ENCODE peak calls at places on chromosomes 12 and 14, in four cellular contexts. C is HCT116, G is K562, W is HepG2. Y is an unnamed sample.

GRCh38 chr12:65595016-65595560 is 229.2 kb upstream of the HMGA2 start:
- DNase-seq in C (no peak), G (no peak), W (no peak), Y (peak)

GRCh38 chr14:98752660-98753059 is 519.3 kb downstream of the BCL11B start:
- DNase-seq in C (no peak), G (no peak), W (no peak), Y (peak)

GRCh38 chr12:88299567-88300101 is 157.5 kb downstream of the TMTC3 start:
- DNase-seq in C (peak), G (peak), W (no peak), Y (no peak)

GRCh38 chr12:6494351-6494743 is 445 bp downstream of the NCAPD2 start:
- DNase-seq in C (no peak), G (no peak), W (no peak), Y (no peak)

GRCh38 chr12:62900686-62901272 is 34.2 kb downstream of the PPM1H start:
- DNase-seq in C (no peak), G (no peak), W (peak), Y (no peak)

GRCh38 chr12:15580431-15580830 is 208.8 kb downstream of the EPS8 start:
- DNase-seq in C (no peak), G (no peak), W (no peak), Y (no peak)

GRCh38 chr12:91367234-91367849 is 184.7 kb upstream of the DCN start:
- DNase-seq in C (peak), G (peak), W (peak), Y (no peak)

GRCh38 chr14:62162998-62163589 is 400.9 kb downstream of the SNAPC1 start:
- DNase-seq in C (peak), G (peak), W (peak), Y (peak)

GRCh38 chr14:33555710-33556350 is 395.0 kb downstream of the EGLN3 start:
- DNase-seq in C (no peak), G (no peak), W (no peak), Y (no peak)

GRCh38 chr14:39393289-39393688 is 38.9 kb downstream of the FBXO33 start:
- DNase-seq in C (no peak), G (no peak), W (no peak), Y (no peak)

GRCh38 chr12:109696485-109697269 is 16.9 kb upstream of the FAM222A start:
- DNase-seq in C (no peak), G (peak), W (peak), Y (no peak)

GRCh38 chr12:53486730-53487487 is 12.3 kb downstream of the MAP3K12 start:
- DNase-seq in C (no peak), G (no peak), W (no peak), Y (no peak)

GRCh38 chr14:29030970-29031369 is 264.4 kb downstream of the FOXG1 start:
- DNase-seq in C (no peak), G (no peak), W (no peak), Y (no peak)

GRCh38 chr14:20278414-20278813 is 27.3 kb downstream of the TTC5 start:
- DNase-seq in C (no peak), G (peak), W (no peak), Y (no peak)

GRCh38 chr12:119615518-119616475 is 22.2 kb downstream of the TMEM233 start:
- DNase-seq in C (no peak), G (no peak), W (no peak), Y (no peak)

GRCh38 chr14:53638966-53639365 is 317.7 kb downstream of the BMP4 start:
- DNase-seq in C (no peak), G (no peak), W (no peak), Y (no peak)

DNA sequence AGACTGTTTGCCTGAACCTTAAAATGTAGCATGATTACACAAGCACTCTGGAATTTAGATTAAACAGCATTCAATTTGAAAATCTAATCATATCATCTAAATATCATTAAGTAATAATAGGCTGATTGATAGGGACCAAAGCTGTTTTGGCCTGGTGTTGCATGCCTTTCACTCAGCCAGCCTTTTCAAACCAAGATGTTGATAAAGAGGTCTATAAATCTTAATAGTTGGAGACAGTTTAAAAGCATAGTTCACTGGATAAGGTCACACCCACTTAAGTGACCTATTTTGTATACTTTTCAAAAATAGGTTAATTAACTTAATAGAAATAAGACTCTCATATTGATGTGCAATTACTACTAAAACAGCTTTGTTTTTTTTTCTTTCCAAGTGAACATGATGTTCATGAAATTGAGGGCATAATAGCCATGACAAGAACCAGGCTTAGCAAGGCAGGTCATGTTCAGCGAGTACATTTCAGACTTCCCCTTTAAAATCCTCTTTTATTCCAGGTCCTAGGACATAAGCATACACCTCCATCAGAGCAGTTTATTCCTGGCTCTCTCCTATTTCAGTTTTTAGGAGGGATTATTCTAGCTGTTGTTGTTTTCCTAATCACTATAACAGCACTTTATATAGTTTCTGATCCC is 349.0 kb downstream of the RAD51B start:
- DNase-seq in C (no peak), G (no peak), W (no peak), Y (no peak)
- TF ChIP-seq FOSL1 in C (no peak), G (no peak), W (no peak), Y (no peak)

DNA sequence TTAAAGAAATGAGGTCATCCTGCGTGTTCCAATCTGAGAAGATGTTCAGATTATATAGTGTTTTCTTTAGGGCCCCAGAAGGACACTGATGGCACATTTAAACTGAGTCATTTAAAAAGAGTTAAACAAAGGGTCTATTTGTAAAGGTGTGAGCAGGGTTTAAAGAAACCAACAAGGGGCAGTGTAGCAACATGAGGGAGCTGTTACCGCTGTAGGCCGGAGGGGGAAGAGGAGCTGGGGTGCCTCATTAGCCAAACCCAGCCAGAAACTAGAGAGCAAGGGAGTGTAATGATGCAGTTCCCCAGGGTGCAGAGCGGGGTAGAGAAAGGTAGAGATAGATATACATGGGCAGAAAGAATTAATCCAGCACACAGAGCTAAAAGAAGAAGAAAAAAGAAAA is 160.4 kb downstream of the TBX5 start:
- DNase-seq in C (no peak), G (no peak), W (no peak), Y (peak)
- TF ChIP-seq FOSL1 in C (no peak), G (no peak), W (no peak), Y (no peak)

DNA sequence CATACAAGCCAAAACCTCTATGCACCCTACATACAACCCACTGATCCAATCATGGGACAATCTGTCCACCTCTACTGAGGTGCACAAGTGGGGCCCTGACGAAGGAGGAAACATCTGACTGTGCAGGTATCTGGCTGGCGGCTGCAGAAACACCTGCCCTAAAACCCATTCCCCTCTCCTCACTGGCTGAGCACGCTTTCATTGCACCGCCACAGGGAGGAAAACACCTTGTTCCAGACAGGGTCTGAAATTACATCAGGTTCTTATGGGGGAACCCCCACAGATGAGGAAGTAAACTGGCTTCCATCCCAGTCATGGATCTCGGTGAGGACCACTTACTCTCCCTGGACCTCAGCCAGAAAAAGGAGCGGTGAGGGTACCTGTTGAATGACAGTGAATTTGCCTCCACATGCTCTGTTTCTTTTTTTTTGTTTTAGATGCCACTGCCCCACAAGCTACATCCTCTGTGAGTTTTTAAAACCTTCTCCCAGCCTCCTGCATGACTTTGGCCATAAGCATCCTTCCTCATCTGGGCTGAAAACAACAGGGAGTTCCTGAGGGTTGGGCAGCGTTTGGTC is 23.8 kb upstream of the DGLUCY start:
- DNase-seq in C (no peak), G (no peak), W (no peak), Y (no peak)
- TF ChIP-seq FOSL1 in C (no peak), G (no peak), W (no peak), Y (no peak)

DNA sequence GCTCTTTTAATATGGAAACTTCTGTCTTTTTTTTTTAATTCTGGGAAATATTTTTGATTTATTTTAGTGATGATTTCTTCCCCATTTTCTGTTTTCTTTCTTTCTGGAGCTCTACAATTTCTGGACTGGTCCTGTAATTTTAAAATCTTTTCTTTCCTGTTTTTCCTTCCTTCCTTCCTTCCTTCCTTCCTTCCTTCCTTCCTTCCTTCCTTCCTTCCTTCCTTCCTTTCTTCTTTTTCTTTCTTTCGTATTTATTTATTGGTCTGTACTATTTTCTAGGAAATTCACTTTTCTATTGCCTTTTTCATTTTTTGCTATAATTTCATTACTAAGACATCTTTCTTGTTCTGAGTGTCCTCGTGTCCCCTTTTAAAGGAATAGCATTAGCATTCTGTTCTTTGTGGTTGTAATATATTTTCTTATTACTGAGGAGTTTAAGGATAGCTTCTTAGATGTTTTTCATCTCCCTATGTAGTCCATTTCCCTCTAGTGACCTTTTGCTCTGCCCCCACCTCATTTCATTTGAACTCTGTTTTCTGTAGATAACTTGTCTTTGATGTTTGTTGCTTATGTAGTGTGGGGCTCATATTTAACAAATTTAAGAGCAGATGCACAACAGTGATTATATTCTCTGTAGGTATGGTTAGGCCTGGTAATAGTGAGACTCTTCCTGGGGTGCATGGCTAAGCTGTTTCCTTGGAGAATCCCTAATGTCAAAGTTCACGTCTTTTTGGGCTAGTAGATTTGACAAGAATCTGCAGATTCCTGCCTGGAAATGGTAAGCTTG is 38.0 kb downstream of the TBC1D15 start:
- DNase-seq in C (no peak), G (peak), W (no peak), Y (no peak)
- TF ChIP-seq FOSL1 in C (no peak), G (no peak), W (no peak), Y (no peak)

DNA sequence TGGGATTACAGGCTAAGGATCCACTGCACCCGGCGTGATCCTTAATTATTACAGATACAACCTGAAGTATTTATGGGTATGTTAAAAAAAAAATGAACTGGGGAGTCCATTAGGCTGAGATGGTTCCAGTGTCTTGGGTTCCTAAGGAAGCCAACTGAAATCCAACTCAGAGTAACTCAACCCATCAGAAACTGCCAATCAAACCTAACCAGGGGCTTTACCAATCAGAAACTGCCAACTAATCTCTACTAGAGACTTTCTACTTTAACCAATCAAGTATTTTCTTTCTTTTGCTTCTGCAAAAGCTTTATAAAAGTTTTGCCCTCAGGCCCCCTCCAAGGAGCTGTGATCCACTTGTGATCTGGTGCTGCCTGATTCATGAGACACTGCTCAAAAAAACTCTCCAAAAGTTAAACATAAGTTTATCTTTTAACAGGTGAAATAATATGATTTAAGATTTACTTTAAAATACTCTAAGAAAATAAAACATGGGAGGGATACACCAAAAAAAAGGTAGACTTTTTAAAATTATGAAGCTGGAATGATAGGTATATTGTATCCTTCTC is 88.0 kb downstream of the ACADS start:
- DNase-seq in C (no peak), G (no peak), W (no peak), Y (no peak)
- TF ChIP-seq FOSL1 in C (no peak), G (no peak), W (no peak), Y (no peak)

DNA sequence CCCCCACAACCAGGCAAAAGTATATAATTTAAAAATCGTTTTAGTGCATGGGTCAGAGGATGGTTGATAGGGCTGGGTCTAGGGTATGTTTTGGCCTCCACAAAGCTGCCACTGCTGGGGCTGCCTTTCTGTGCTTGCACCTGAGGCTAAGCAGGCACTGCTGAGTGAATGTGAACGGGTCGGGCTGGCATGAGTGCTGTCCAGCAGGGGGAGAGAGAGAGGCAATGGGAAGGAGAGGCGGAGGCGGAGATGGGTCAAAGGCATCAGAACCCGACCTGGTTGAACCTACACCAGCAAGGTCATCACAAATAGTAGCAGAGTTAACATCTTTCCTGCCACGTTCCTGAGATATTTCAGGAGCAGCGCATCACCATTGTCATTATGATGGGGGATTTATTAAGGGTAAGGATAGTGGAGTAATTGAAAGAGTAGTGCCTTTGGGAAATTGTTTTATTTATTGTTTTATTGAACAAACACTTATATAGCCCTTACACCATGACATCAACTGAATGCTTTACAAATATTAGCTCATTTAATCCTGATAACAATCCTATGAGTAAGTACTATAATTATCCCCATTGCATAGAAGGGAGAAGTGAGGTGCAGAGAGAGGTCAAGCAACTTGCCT is 5.8 kb upstream of the NRXN3 start:
- DNase-seq in C (peak), G (peak), W (peak), Y (peak)
- TF ChIP-seq FOSL1 in C (no peak), G (no peak), W (no peak), Y (no peak)

GRCh38 chr12:3311027-3311402 is 180.0 kb upstream of the PRMT8 start:
- DNase-seq in C (peak), G (no peak), W (no peak), Y (no peak)
- TF ChIP-seq FOSL1 in C (peak), G (no peak), W (no peak), Y (no peak)

DNA sequence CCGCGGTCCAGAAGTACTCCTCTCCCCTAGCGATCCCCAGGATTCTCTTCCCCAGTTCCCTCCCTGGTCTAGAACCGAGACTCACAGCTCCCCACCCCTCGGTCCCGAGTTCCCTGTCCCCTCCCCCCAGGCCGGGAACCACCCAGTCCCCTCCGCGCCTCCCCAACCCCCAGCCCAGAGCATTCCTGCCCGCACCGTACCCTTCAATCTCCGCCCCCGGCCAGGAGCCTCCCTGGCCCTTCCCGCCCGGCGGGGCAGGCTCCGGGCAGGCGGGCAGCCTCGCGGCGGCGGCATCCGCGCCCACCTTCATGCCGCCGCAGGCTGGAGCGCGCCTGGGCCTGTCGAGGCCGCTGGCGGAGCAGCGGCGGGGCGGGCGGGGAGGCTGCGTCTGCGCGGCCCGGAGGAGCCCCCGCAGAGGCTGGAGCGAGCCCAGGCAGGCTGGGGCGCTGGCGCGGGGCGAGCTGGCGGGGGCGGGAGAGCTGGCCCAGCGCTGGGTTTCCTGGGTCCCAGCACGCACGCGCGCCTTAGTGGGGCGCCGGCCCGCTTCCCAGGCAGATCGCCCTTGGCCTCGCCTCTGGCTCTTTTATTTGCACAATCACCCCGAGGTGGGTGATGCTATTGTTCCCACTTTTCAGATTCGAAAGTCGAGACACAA is 22.2 kb upstream of the GPR132 start:
- DNase-seq in C (no peak), G (peak), W (no peak), Y (no peak)
- TF ChIP-seq FOSL1 in C (no peak), G (no peak), W (no peak), Y (no peak)

DNA sequence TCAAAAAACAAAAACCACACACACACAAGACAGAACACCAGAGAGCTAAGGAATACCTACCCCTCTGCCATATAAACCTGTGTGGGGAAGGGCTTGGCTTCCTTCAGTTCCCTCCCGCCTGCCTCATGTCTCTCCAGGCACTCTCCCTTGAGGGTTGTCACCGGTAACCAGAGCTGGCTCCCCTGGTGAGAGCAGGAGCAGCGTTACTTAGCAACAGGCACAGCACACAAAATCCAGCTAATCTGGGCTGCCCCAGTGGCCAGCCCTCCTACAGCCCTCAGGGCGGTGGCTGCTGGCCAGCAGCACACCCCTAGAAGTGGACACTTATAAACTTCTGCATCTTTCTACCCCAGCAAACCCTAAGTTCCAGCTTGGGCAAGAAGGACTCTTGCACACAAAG is 21.6 kb upstream of the NR4A1 start:
- DNase-seq in C (no peak), G (no peak), W (no peak), Y (no peak)
- TF ChIP-seq FOSL1 in C (no peak), G (no peak), W (no peak), Y (no peak)